ENCODE peak calls at places on chromosomes 1 and 21, in five cellular contexts. U, S, E, W and V are unnamed samples.
A peak's percentile ranks its signal among the peaks of the same experiment; 100 is the strongest.

GRCh38 chr1:50724626-50725286 is 235.3 kb downstream of the FAF1 start:
- DNase-seq in W (no peak), S (no peak), E (peak; percentile 62), U (no peak), V (no peak)

GRCh38 chr1:38577385-38577784 is 282.2 kb downstream of the RRAGC start:
- DNase-seq in S (no peak), E (no peak), U (no peak), W (no peak), V (no peak)

GRCh38 chr1:200883118-200883517 is 10.3 kb downstream of the GPR25 start:
- DNase-seq in E (no peak), W (no peak), S (no peak), U (no peak), V (no peak)

GRCh38 chr1:980137-980571 is 1.7 kb downstream of the PERM1 start:
- DNase-seq in S (no peak), E (no peak), W (no peak), U (no peak), V (no peak)

GRCh38 chr1:8651236-8651890 is 166.1 kb downstream of the RERE start:
- DNase-seq in E (no peak), U (no peak), W (no peak), S (no peak), V (no peak)

GRCh38 chr1:196455697-196456096 is 152.5 kb downstream of the KCNT2 start:
- DNase-seq in U (no peak), S (no peak), E (no peak), W (no peak), V (no peak)

GRCh38 chr1:148160048-148160395 is 7.9 kb upstream of the NBPF11 start:
- DNase-seq in E (no peak), W (no peak), S (no peak), U (no peak), V (no peak)

GRCh38 chr1:151049458-151049857 is 1.9 kb downstream of the C1orf56 start:
- DNase-seq in U (no peak), W (no peak), S (no peak), E (no peak), V (no peak)

GRCh38 chr1:63794927-63795326 is 21.1 kb downstream of the ROR1 start:
- DNase-seq in U (no peak), E (no peak), W (no peak), S (peak; percentile 60), V (no peak)

GRCh38 chr1:63593887-63594617 is 841 bp downstream of the PGM1 start:
- DNase-seq in W (peak; percentile 21), S (peak; percentile 31), E (peak; percentile 33), U (no peak), V (peak; percentile 77)

GRCh38 chr1:58587667-58588066 is 10.6 kb upstream of the TACSTD2 start:
- DNase-seq in W (no peak), S (no peak), U (no peak), E (no peak), V (no peak)

GRCh38 chr1:180193371-180194047 is 36.6 kb upstream of the LHX4 start:
- DNase-seq in W (no peak), E (no peak), U (no peak), S (no peak), V (peak; percentile 61)

GRCh38 chr1:59214764-59215208 is 82.1 kb upstream of the FGGY start:
- DNase-seq in S (no peak), U (no peak), E (no peak), W (peak; percentile 97), V (no peak)

GRCh38 chr1:115572710-115573109 is 69.1 kb upstream of the VANGL1 start:
- DNase-seq in S (no peak), U (no peak), E (no peak), W (no peak), V (no peak)

GRCh38 chr1:33234588-33234990 is 21.7 kb upstream of the ZNF362 start:
- DNase-seq in S (no peak), U (no peak), E (no peak), W (peak; percentile 35), V (no peak)

GRCh38 chr1:243842154-243842553 is 7.9 kb downstream of the AKT3 start:
- DNase-seq in S (no peak), E (no peak), W (no peak), U (no peak), V (no peak)

GRCh38 chr1:29230553-29231378 is at the start of gene MECR:
- DNase-seq in S (peak; percentile 89), U (peak; percentile 99), E (peak; percentile 82), W (peak; percentile 83), V (peak; percentile 98)

GRCh38 chr1:47229031-47229831 is 2.8 kb downstream of the TAL1 start:
- DNase-seq in S (no peak), U (peak; percentile 77), E (no peak), W (no peak), V (no peak)

GRCh38 chr1:43314233-43314632 is 13.5 kb downstream of the TIE1 start:
- DNase-seq in S (no peak), W (no peak), U (no peak), E (no peak), V (no peak)

GRCh38 chr1:112699425-112700144 is 7.3 kb downstream of the RHOC start:
- DNase-seq in U (no peak), S (no peak), E (no peak), W (no peak), V (no peak)

DNA sequence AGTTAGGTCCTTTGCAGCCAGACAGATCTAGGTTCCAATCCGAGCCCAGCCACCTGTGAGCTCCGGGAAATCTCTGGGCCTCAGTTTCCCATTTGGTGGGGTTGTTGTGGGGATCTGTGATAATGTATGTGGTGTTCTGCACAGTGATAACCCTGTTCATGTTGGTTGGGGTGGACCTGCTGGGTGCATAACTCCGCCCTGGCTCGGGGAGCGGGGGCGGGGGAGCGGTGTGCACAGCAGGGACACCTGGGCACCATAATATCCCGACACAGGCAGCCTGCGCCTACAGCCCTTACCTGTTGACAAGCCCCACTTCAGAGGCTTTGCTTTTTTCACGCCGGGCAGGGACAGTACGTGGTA is 48.0 kb upstream of the ACOT11 start:
- DNase-seq in U (no peak), W (no peak), S (no peak), E (no peak), V (no peak)
- TF ChIP-seq YY1 in U (no peak), W (no peak), S (no peak), E (no peak), V (no peak)

GRCh38 chr1:233038581-233038980 is 88.2 kb downstream of the NTPCR start:
- DNase-seq in W (no peak), S (no peak), E (no peak), U (no peak), V (peak; percentile 22)

GRCh38 chr1:233034845-233035244 is 84.4 kb downstream of the NTPCR start:
- DNase-seq in U (no peak), S (no peak), E (no peak), W (no peak), V (no peak)

GRCh38 chr1:233033366-233033765 is 83.0 kb downstream of the NTPCR start:
- DNase-seq in S (no peak), U (no peak), E (no peak), W (no peak), V (no peak)

DNA sequence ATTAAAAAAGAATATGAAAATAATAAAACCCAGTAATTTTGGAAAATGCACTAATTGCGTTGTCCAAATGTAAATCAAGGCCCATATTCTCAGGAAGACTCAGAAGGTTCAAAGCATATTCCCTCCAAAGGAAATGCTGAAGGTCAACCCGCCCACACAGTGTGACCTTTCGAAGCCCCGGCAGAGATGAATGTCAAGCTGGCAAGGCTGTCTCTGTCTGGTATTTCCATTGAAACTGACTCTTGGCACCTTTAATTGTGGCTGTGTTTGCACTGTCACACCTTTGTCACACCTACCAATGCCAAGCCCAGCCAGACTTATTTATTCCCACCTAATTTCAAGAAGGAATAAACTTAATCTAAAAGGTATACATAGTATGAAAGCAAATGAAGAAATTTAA is 82.5 kb downstream of the NTPCR start:
- DNase-seq in W (no peak), E (no peak), S (no peak), U (no peak), V (no peak)
- TF ChIP-seq USF2 in W (no peak), E (no peak), S (no peak), U (no peak), V (no peak)

DNA sequence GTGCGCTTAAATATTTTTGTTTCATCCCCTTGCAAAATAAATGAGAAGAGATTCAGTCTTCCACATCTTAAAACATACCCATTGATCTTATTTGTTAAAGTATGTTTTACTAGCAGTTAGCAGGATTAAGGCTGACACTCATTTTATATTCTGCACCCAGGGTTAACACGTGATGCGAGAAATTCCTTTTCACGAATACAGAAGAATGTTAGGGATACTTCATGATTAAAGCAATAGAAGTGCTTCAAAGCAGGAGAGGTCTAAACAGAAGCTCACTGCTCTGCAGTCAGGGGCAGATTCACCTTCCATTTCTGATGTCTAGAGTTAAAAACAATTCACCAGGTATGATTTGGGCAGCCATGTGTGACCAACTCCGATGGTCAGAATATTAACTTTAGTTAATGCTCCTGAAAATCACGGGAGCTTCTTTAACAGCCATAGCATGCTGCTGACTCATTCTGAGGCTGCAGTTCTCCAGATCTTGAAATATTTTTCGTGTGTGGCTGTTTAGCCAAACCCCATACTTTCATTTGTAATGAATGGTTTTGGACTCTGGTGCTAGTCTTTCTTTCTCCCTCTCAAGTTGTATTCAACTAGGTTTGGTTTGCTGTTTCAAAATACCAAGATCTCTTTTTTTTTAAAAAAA is 19.7 kb downstream of the BCAR3 start:
- DNase-seq in S (no peak), W (no peak), E (no peak), U (no peak), V (no peak)
- H3K4me2 ChIP-seq in S (no peak overlapping the region), W (no peak overlapping the region), E (peak overlapping the region; percentile 35), U (no peak overlapping the region), V (peak overlapping the region; percentile 57)

GRCh38 chr1:100708476-100709062 is 11.0 kb upstream of the VCAM1 start:
- DNase-seq in W (no peak), E (no peak), S (no peak), U (no peak), V (no peak)
- TF ChIP-seq YY1 in W (no peak), E (no peak), S (no peak), U (no peak), V (no peak)

DNA sequence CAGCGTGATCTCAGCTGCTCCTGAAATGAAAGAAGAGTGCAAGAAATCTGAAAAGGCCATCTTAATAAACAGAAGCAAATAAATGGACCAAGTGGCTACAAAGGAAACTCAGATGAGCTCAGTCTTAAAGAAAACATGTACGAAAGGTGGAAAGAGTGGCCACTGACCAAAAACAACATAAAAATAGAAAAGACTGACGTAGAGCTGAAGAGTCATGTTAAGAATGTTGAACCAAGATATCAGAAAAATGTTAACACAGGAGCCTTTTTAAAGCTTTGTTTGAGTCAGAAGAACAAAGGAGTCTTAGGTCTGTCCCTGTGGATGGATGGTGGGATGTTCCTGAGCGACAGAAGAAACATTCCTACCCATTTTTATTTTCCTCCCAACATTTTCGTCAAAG is 30.8 kb upstream of the ZNF648 start:
- DNase-seq in W (no peak), U (no peak), S (no peak), E (no peak), V (no peak)
- TF ChIP-seq USF2 in W (no peak), U (no peak), S (no peak), E (no peak), V (no peak)

GRCh38 chr21:34306246-34306645 is 57.6 kb upstream of the KCNE2 start:
- DNase-seq in U (no peak), E (no peak), W (no peak), S (no peak), V (no peak)

GRCh38 chr21:34307991-34308532 is 55.7 kb upstream of the KCNE2 start:
- DNase-seq in S (no peak), E (no peak), W (no peak), U (no peak), V (no peak)

GRCh38 chr21:34302496-34302895 is 61.3 kb upstream of the KCNE2 start:
- DNase-seq in U (no peak), E (no peak), S (no peak), W (no peak), V (no peak)

GRCh38 chr21:34305605-34306235 is 58.1 kb upstream of the KCNE2 start:
- DNase-seq in S (no peak), E (no peak), W (no peak), U (no peak), V (no peak)
- H3K4me2 ChIP-seq in S (no peak overlapping the region), E (no peak overlapping the region), W (no peak overlapping the region), U (no peak overlapping the region), V (peak overlapping the region; percentile 18)